ENCODE peak calls at places on chromosomes 12 and 14, in ten cellular contexts. One of them, this sample, is unnamed.

GRCh38 chr12:93113317-93114006 is 184.4 kb upstream of the EEA1 start:
- DNase-seq in GM13976: no peak
- DNase-seq in testis: no peak
- DNase-seq in NCI-H2081: no peak
- DNase-seq in stimulated activated effector memory CD8-positive, alpha-beta T cell treated with anti-CD3 and anti-CD28 coated beads, Interleukin-12 subunit alpha, Interleukin-12 subunit beta, amount 100 ng/mL, for 72 hours: no peak
- DNase-seq in stromal cell of bone marrow: no peak
- DNase-seq in stimulated activated CD8-positive, alpha-beta memory T cell treated with anti-CD3 and anti-CD28 coated beads, Interleukin-4, amount 100 ng/mL, for 1 hour: no peak
- DNase-seq in activated T-helper 1 cell treated with Interleukin-2 at 50 U/mL for 16 hours: no peak
- DNase-seq in activated CD4-positive, alpha-beta T cell treated with anti-CD3 and anti-CD28 coated beads, Interleukin-2, amount 10 ng/mL, durations not matched to agents 24 days and 14 days: no peak
- DNase-seq in stomach: no peak
- DNase-seq in this sample: no peak

GRCh38 chr12:11953523-11953922 is 117.2 kb upstream of the BCL2L14 start:
- DNase-seq in testis: no peak
- DNase-seq in activated CD4-positive, alpha-beta T cell treated with anti-CD3 and anti-CD28 coated beads, Interleukin-2, amount 10 ng/mL, durations not matched to agents 24 days and 14 days: no peak
- DNase-seq in stomach: no peak
- DNase-seq in GM13976: no peak
- DNase-seq in stimulated activated effector memory CD8-positive, alpha-beta T cell treated with anti-CD3 and anti-CD28 coated beads, Interleukin-12 subunit alpha, Interleukin-12 subunit beta, amount 100 ng/mL, for 72 hours: no peak
- DNase-seq in stimulated activated CD8-positive, alpha-beta memory T cell treated with anti-CD3 and anti-CD28 coated beads, Interleukin-4, amount 100 ng/mL, for 1 hour: no peak
- DNase-seq in stromal cell of bone marrow: no peak
- DNase-seq in activated T-helper 1 cell treated with Interleukin-2 at 50 U/mL for 16 hours: no peak
- DNase-seq in NCI-H2081: no peak
- DNase-seq in this sample: no peak

GRCh38 chr12:122312926-122313325 is 46.6 kb upstream of the VPS33A start:
- DNase-seq in testis: no peak
- DNase-seq in stomach: no peak
- DNase-seq in GM13976: no peak
- DNase-seq in stromal cell of bone marrow: no peak
- DNase-seq in NCI-H2081: no peak
- DNase-seq in stimulated activated CD8-positive, alpha-beta memory T cell treated with anti-CD3 and anti-CD28 coated beads, Interleukin-4, amount 100 ng/mL, for 1 hour: no peak
- DNase-seq in activated CD4-positive, alpha-beta T cell treated with anti-CD3 and anti-CD28 coated beads, Interleukin-2, amount 10 ng/mL, durations not matched to agents 24 days and 14 days: no peak
- DNase-seq in activated T-helper 1 cell treated with Interleukin-2 at 50 U/mL for 16 hours: no peak
- DNase-seq in stimulated activated effector memory CD8-positive, alpha-beta T cell treated with anti-CD3 and anti-CD28 coated beads, Interleukin-12 subunit alpha, Interleukin-12 subunit beta, amount 100 ng/mL, for 72 hours: no peak
- DNase-seq in this sample: no peak

GRCh38 chr14:64266206-64266605 is 28.0 kb downstream of the ESR2 start:
- DNase-seq in NCI-H2081: no peak
- DNase-seq in GM13976: no peak
- DNase-seq in testis: no peak
- DNase-seq in stomach: no peak
- DNase-seq in stimulated activated CD8-positive, alpha-beta memory T cell treated with anti-CD3 and anti-CD28 coated beads, Interleukin-4, amount 100 ng/mL, for 1 hour: no peak
- DNase-seq in activated CD4-positive, alpha-beta T cell treated with anti-CD3 and anti-CD28 coated beads, Interleukin-2, amount 10 ng/mL, durations not matched to agents 24 days and 14 days: peak; percentile 63
- DNase-seq in stromal cell of bone marrow: peak; percentile 12
- DNase-seq in activated T-helper 1 cell treated with Interleukin-2 at 50 U/mL for 16 hours: no peak
- DNase-seq in stimulated activated effector memory CD8-positive, alpha-beta T cell treated with anti-CD3 and anti-CD28 coated beads, Interleukin-12 subunit alpha, Interleukin-12 subunit beta, amount 100 ng/mL, for 72 hours: no peak
- DNase-seq in this sample: no peak

GRCh38 chr12:62800707-62801400 is 134.1 kb downstream of the PPM1H start:
- DNase-seq in testis: no peak
- DNase-seq in stromal cell of bone marrow: no peak
- DNase-seq in activated T-helper 1 cell treated with Interleukin-2 at 50 U/mL for 16 hours: no peak
- DNase-seq in activated CD4-positive, alpha-beta T cell treated with anti-CD3 and anti-CD28 coated beads, Interleukin-2, amount 10 ng/mL, durations not matched to agents 24 days and 14 days: no peak
- DNase-seq in stomach: no peak
- DNase-seq in stimulated activated effector memory CD8-positive, alpha-beta T cell treated with anti-CD3 and anti-CD28 coated beads, Interleukin-12 subunit alpha, Interleukin-12 subunit beta, amount 100 ng/mL, for 72 hours: no peak
- DNase-seq in GM13976: no peak
- DNase-seq in stimulated activated CD8-positive, alpha-beta memory T cell treated with anti-CD3 and anti-CD28 coated beads, Interleukin-4, amount 100 ng/mL, for 1 hour: no peak
- DNase-seq in NCI-H2081: no peak
- DNase-seq in this sample: no peak

GRCh38 chr12:100573499-100574261 is at the start of gene GAS2L3:
- DNase-seq in GM13976: peak; percentile 92
- DNase-seq in NCI-H2081: peak; percentile 85
- DNase-seq in stimulated activated effector memory CD8-positive, alpha-beta T cell treated with anti-CD3 and anti-CD28 coated beads, Interleukin-12 subunit alpha, Interleukin-12 subunit beta, amount 100 ng/mL, for 72 hours: peak; percentile 48
- DNase-seq in testis: peak; percentile 95
- DNase-seq in activated T-helper 1 cell treated with Interleukin-2 at 50 U/mL for 16 hours: peak; percentile 15
- DNase-seq in stomach: peak; percentile 91
- DNase-seq in activated CD4-positive, alpha-beta T cell treated with anti-CD3 and anti-CD28 coated beads, Interleukin-2, amount 10 ng/mL, durations not matched to agents 24 days and 14 days: peak; percentile 93
- DNase-seq in stimulated activated CD8-positive, alpha-beta memory T cell treated with anti-CD3 and anti-CD28 coated beads, Interleukin-4, amount 100 ng/mL, for 1 hour: no peak
- DNase-seq in stromal cell of bone marrow: peak; percentile 64
- DNase-seq in this sample: peak; percentile 48

GRCh38 chr14:69105326-69105725 is 47.6 kb downstream of the DCAF5 start:
- DNase-seq in NCI-H2081: no peak
- DNase-seq in activated T-helper 1 cell treated with Interleukin-2 at 50 U/mL for 16 hours: no peak
- DNase-seq in stimulated activated effector memory CD8-positive, alpha-beta T cell treated with anti-CD3 and anti-CD28 coated beads, Interleukin-12 subunit alpha, Interleukin-12 subunit beta, amount 100 ng/mL, for 72 hours: no peak
- DNase-seq in testis: no peak
- DNase-seq in activated CD4-positive, alpha-beta T cell treated with anti-CD3 and anti-CD28 coated beads, Interleukin-2, amount 10 ng/mL, durations not matched to agents 24 days and 14 days: no peak
- DNase-seq in stimulated activated CD8-positive, alpha-beta memory T cell treated with anti-CD3 and anti-CD28 coated beads, Interleukin-4, amount 100 ng/mL, for 1 hour: no peak
- DNase-seq in GM13976: no peak
- DNase-seq in stomach: no peak
- DNase-seq in stromal cell of bone marrow: peak; percentile 80
- DNase-seq in this sample: no peak

GRCh38 chr12:109495012-109495411 is 17.6 kb downstream of the UBE3B start:
- DNase-seq in stromal cell of bone marrow: no peak
- DNase-seq in NCI-H2081: no peak
- DNase-seq in activated T-helper 1 cell treated with Interleukin-2 at 50 U/mL for 16 hours: no peak
- DNase-seq in activated CD4-positive, alpha-beta T cell treated with anti-CD3 and anti-CD28 coated beads, Interleukin-2, amount 10 ng/mL, durations not matched to agents 24 days and 14 days: no peak
- DNase-seq in stimulated activated CD8-positive, alpha-beta memory T cell treated with anti-CD3 and anti-CD28 coated beads, Interleukin-4, amount 100 ng/mL, for 1 hour: no peak
- DNase-seq in stimulated activated effector memory CD8-positive, alpha-beta T cell treated with anti-CD3 and anti-CD28 coated beads, Interleukin-12 subunit alpha, Interleukin-12 subunit beta, amount 100 ng/mL, for 72 hours: no peak
- DNase-seq in testis: no peak
- DNase-seq in stomach: no peak
- DNase-seq in GM13976: no peak
- DNase-seq in this sample: no peak

GRCh38 chr14:78278464-78278863 is 108.3 kb downstream of the NRXN3 start:
- DNase-seq in NCI-H2081: peak; percentile 22
- DNase-seq in activated T-helper 1 cell treated with Interleukin-2 at 50 U/mL for 16 hours: no peak
- DNase-seq in stimulated activated effector memory CD8-positive, alpha-beta T cell treated with anti-CD3 and anti-CD28 coated beads, Interleukin-12 subunit alpha, Interleukin-12 subunit beta, amount 100 ng/mL, for 72 hours: no peak
- DNase-seq in stromal cell of bone marrow: no peak
- DNase-seq in activated CD4-positive, alpha-beta T cell treated with anti-CD3 and anti-CD28 coated beads, Interleukin-2, amount 10 ng/mL, durations not matched to agents 24 days and 14 days: no peak
- DNase-seq in testis: no peak
- DNase-seq in stomach: no peak
- DNase-seq in GM13976: no peak
- DNase-seq in stimulated activated CD8-positive, alpha-beta memory T cell treated with anti-CD3 and anti-CD28 coated beads, Interleukin-4, amount 100 ng/mL, for 1 hour: no peak
- DNase-seq in this sample: no peak

GRCh38 chr14:101128478-101129450 is 225.2 kb upstream of the RTL1 start:
- DNase-seq in NCI-H2081: no peak
- DNase-seq in testis: no peak
- DNase-seq in stimulated activated effector memory CD8-positive, alpha-beta T cell treated with anti-CD3 and anti-CD28 coated beads, Interleukin-12 subunit alpha, Interleukin-12 subunit beta, amount 100 ng/mL, for 72 hours: no peak
- DNase-seq in stomach: peak; percentile 15
- DNase-seq in activated T-helper 1 cell treated with Interleukin-2 at 50 U/mL for 16 hours: no peak
- DNase-seq in activated CD4-positive, alpha-beta T cell treated with anti-CD3 and anti-CD28 coated beads, Interleukin-2, amount 10 ng/mL, durations not matched to agents 24 days and 14 days: no peak
- DNase-seq in stimulated activated CD8-positive, alpha-beta memory T cell treated with anti-CD3 and anti-CD28 coated beads, Interleukin-4, amount 100 ng/mL, for 1 hour: no peak
- DNase-seq in stromal cell of bone marrow: no peak
- DNase-seq in GM13976: no peak
- DNase-seq in this sample: no peak

GRCh38 chr12:96500686-96501085 is 11.3 kb downstream of the CFAP54 start:
- DNase-seq in stromal cell of bone marrow: no peak
- DNase-seq in stimulated activated effector memory CD8-positive, alpha-beta T cell treated with anti-CD3 and anti-CD28 coated beads, Interleukin-12 subunit alpha, Interleukin-12 subunit beta, amount 100 ng/mL, for 72 hours: no peak
- DNase-seq in NCI-H2081: no peak
- DNase-seq in activated CD4-positive, alpha-beta T cell treated with anti-CD3 and anti-CD28 coated beads, Interleukin-2, amount 10 ng/mL, durations not matched to agents 24 days and 14 days: no peak
- DNase-seq in testis: peak; percentile 22
- DNase-seq in activated T-helper 1 cell treated with Interleukin-2 at 50 U/mL for 16 hours: no peak
- DNase-seq in stomach: no peak
- DNase-seq in stimulated activated CD8-positive, alpha-beta memory T cell treated with anti-CD3 and anti-CD28 coated beads, Interleukin-4, amount 100 ng/mL, for 1 hour: no peak
- DNase-seq in GM13976: no peak
- DNase-seq in this sample: no peak

GRCh38 chr14:99571303-99571986 is 32.6 kb downstream of the CCDC85C start:
- DNase-seq in stimulated activated CD8-positive, alpha-beta memory T cell treated with anti-CD3 and anti-CD28 coated beads, Interleukin-4, amount 100 ng/mL, for 1 hour: no peak
- DNase-seq in stomach: peak; percentile 61
- DNase-seq in stimulated activated effector memory CD8-positive, alpha-beta T cell treated with anti-CD3 and anti-CD28 coated beads, Interleukin-12 subunit alpha, Interleukin-12 subunit beta, amount 100 ng/mL, for 72 hours: no peak
- DNase-seq in stromal cell of bone marrow: no peak
- DNase-seq in GM13976: no peak
- DNase-seq in NCI-H2081: peak; percentile 78
- DNase-seq in activated T-helper 1 cell treated with Interleukin-2 at 50 U/mL for 16 hours: no peak
- DNase-seq in activated CD4-positive, alpha-beta T cell treated with anti-CD3 and anti-CD28 coated beads, Interleukin-2, amount 10 ng/mL, durations not matched to agents 24 days and 14 days: no peak
- DNase-seq in testis: no peak
- DNase-seq in this sample: no peak

GRCh38 chr14:91374287-91374880 is 43.2 kb downstream of the CCDC88C start:
- DNase-seq in activated T-helper 1 cell treated with Interleukin-2 at 50 U/mL for 16 hours: no peak
- DNase-seq in stimulated activated CD8-positive, alpha-beta memory T cell treated with anti-CD3 and anti-CD28 coated beads, Interleukin-4, amount 100 ng/mL, for 1 hour: no peak
- DNase-seq in stromal cell of bone marrow: no peak
- DNase-seq in GM13976: peak; percentile 43
- DNase-seq in activated CD4-positive, alpha-beta T cell treated with anti-CD3 and anti-CD28 coated beads, Interleukin-2, amount 10 ng/mL, durations not matched to agents 24 days and 14 days: no peak
- DNase-seq in testis: no peak
- DNase-seq in stomach: no peak
- DNase-seq in NCI-H2081: no peak
- DNase-seq in stimulated activated effector memory CD8-positive, alpha-beta T cell treated with anti-CD3 and anti-CD28 coated beads, Interleukin-12 subunit alpha, Interleukin-12 subunit beta, amount 100 ng/mL, for 72 hours: no peak
- DNase-seq in this sample: no peak

GRCh38 chr14:66508846-66509621 is 1.1 kb downstream of the GPHN start:
- DNase-seq in stimulated activated effector memory CD8-positive, alpha-beta T cell treated with anti-CD3 and anti-CD28 coated beads, Interleukin-12 subunit alpha, Interleukin-12 subunit beta, amount 100 ng/mL, for 72 hours: peak; percentile 42
- DNase-seq in stomach: no peak
- DNase-seq in testis: peak; percentile 62
- DNase-seq in stromal cell of bone marrow: no peak
- DNase-seq in activated CD4-positive, alpha-beta T cell treated with anti-CD3 and anti-CD28 coated beads, Interleukin-2, amount 10 ng/mL, durations not matched to agents 24 days and 14 days: peak; percentile 85
- DNase-seq in GM13976: peak; percentile 77
- DNase-seq in activated T-helper 1 cell treated with Interleukin-2 at 50 U/mL for 16 hours: no peak
- DNase-seq in stimulated activated CD8-positive, alpha-beta memory T cell treated with anti-CD3 and anti-CD28 coated beads, Interleukin-4, amount 100 ng/mL, for 1 hour: no peak
- DNase-seq in NCI-H2081: peak; percentile 14
- DNase-seq in this sample: no peak

GRCh38 chr12:130514149-130514551 is 176.5 kb downstream of the PIWIL1 start:
- DNase-seq in stromal cell of bone marrow: no peak
- DNase-seq in stimulated activated CD8-positive, alpha-beta memory T cell treated with anti-CD3 and anti-CD28 coated beads, Interleukin-4, amount 100 ng/mL, for 1 hour: no peak
- DNase-seq in testis: no peak
- DNase-seq in activated T-helper 1 cell treated with Interleukin-2 at 50 U/mL for 16 hours: no peak
- DNase-seq in activated CD4-positive, alpha-beta T cell treated with anti-CD3 and anti-CD28 coated beads, Interleukin-2, amount 10 ng/mL, durations not matched to agents 24 days and 14 days: no peak
- DNase-seq in stomach: no peak
- DNase-seq in stimulated activated effector memory CD8-positive, alpha-beta T cell treated with anti-CD3 and anti-CD28 coated beads, Interleukin-12 subunit alpha, Interleukin-12 subunit beta, amount 100 ng/mL, for 72 hours: no peak
- DNase-seq in NCI-H2081: peak; percentile 41
- DNase-seq in GM13976: no peak
- DNase-seq in this sample: no peak

GRCh38 chr14:66011855-66012254 is 474.3 kb upstream of the CCDC196 start:
- DNase-seq in testis: no peak
- DNase-seq in stromal cell of bone marrow: no peak
- DNase-seq in stomach: no peak
- DNase-seq in activated CD4-positive, alpha-beta T cell treated with anti-CD3 and anti-CD28 coated beads, Interleukin-2, amount 10 ng/mL, durations not matched to agents 24 days and 14 days: no peak
- DNase-seq in stimulated activated effector memory CD8-positive, alpha-beta T cell treated with anti-CD3 and anti-CD28 coated beads, Interleukin-12 subunit alpha, Interleukin-12 subunit beta, amount 100 ng/mL, for 72 hours: no peak
- DNase-seq in NCI-H2081: no peak
- DNase-seq in stimulated activated CD8-positive, alpha-beta memory T cell treated with anti-CD3 and anti-CD28 coated beads, Interleukin-4, amount 100 ng/mL, for 1 hour: no peak
- DNase-seq in GM13976: no peak
- DNase-seq in activated T-helper 1 cell treated with Interleukin-2 at 50 U/mL for 16 hours: no peak
- DNase-seq in this sample: no peak

GRCh38 chr12:5292651-5293050 is 139.3 kb upstream of the NTF3 start:
- DNase-seq in activated CD4-positive, alpha-beta T cell treated with anti-CD3 and anti-CD28 coated beads, Interleukin-2, amount 10 ng/mL, durations not matched to agents 24 days and 14 days: no peak
- DNase-seq in stimulated activated CD8-positive, alpha-beta memory T cell treated with anti-CD3 and anti-CD28 coated beads, Interleukin-4, amount 100 ng/mL, for 1 hour: no peak
- DNase-seq in GM13976: no peak
- DNase-seq in testis: no peak
- DNase-seq in stimulated activated effector memory CD8-positive, alpha-beta T cell treated with anti-CD3 and anti-CD28 coated beads, Interleukin-12 subunit alpha, Interleukin-12 subunit beta, amount 100 ng/mL, for 72 hours: no peak
- DNase-seq in activated T-helper 1 cell treated with Interleukin-2 at 50 U/mL for 16 hours: no peak
- DNase-seq in stomach: no peak
- DNase-seq in stromal cell of bone marrow: no peak
- DNase-seq in NCI-H2081: no peak
- DNase-seq in this sample: no peak

GRCh38 chr14:99231850-99232401 is 40.1 kb downstream of the BCL11B start:
- DNase-seq in stomach: no peak
- DNase-seq in GM13976: no peak
- DNase-seq in activated CD4-positive, alpha-beta T cell treated with anti-CD3 and anti-CD28 coated beads, Interleukin-2, amount 10 ng/mL, durations not matched to agents 24 days and 14 days: peak; percentile 77
- DNase-seq in NCI-H2081: no peak
- DNase-seq in stromal cell of bone marrow: no peak
- DNase-seq in stimulated activated CD8-positive, alpha-beta memory T cell treated with anti-CD3 and anti-CD28 coated beads, Interleukin-4, amount 100 ng/mL, for 1 hour: no peak
- DNase-seq in testis: no peak
- DNase-seq in activated T-helper 1 cell treated with Interleukin-2 at 50 U/mL for 16 hours: no peak
- DNase-seq in stimulated activated effector memory CD8-positive, alpha-beta T cell treated with anti-CD3 and anti-CD28 coated beads, Interleukin-12 subunit alpha, Interleukin-12 subunit beta, amount 100 ng/mL, for 72 hours: no peak
- DNase-seq in this sample: no peak

GRCh38 chr12:128779901-128780300 is 43.9 kb downstream of the SLC15A4 start:
- DNase-seq in testis: no peak
- DNase-seq in stromal cell of bone marrow: no peak
- DNase-seq in activated CD4-positive, alpha-beta T cell treated with anti-CD3 and anti-CD28 coated beads, Interleukin-2, amount 10 ng/mL, durations not matched to agents 24 days and 14 days: no peak
- DNase-seq in activated T-helper 1 cell treated with Interleukin-2 at 50 U/mL for 16 hours: no peak
- DNase-seq in stomach: no peak
- DNase-seq in stimulated activated CD8-positive, alpha-beta memory T cell treated with anti-CD3 and anti-CD28 coated beads, Interleukin-4, amount 100 ng/mL, for 1 hour: no peak
- DNase-seq in NCI-H2081: no peak
- DNase-seq in GM13976: no peak
- DNase-seq in stimulated activated effector memory CD8-positive, alpha-beta T cell treated with anti-CD3 and anti-CD28 coated beads, Interleukin-12 subunit alpha, Interleukin-12 subunit beta, amount 100 ng/mL, for 72 hours: no peak
- DNase-seq in this sample: no peak

GRCh38 chr12:54207539-54208267 is 18.9 kb upstream of the SMUG1 start:
- DNase-seq in stromal cell of bone marrow: no peak
- DNase-seq in stimulated activated CD8-positive, alpha-beta memory T cell treated with anti-CD3 and anti-CD28 coated beads, Interleukin-4, amount 100 ng/mL, for 1 hour: peak; percentile 65
- DNase-seq in NCI-H2081: peak; percentile 48
- DNase-seq in testis: peak; percentile 85
- DNase-seq in activated T-helper 1 cell treated with Interleukin-2 at 50 U/mL for 16 hours: peak; percentile 55
- DNase-seq in stimulated activated effector memory CD8-positive, alpha-beta T cell treated with anti-CD3 and anti-CD28 coated beads, Interleukin-12 subunit alpha, Interleukin-12 subunit beta, amount 100 ng/mL, for 72 hours: peak; percentile 85
- DNase-seq in activated CD4-positive, alpha-beta T cell treated with anti-CD3 and anti-CD28 coated beads, Interleukin-2, amount 10 ng/mL, durations not matched to agents 24 days and 14 days: peak; percentile 94
- DNase-seq in stomach: peak; percentile 85
- DNase-seq in GM13976: peak; percentile 84
- DNase-seq in this sample: no peak

GRCh38 chr12:46693518-46693917 is 132.3 kb downstream of the SLC38A4 start:
- DNase-seq in NCI-H2081: no peak
- DNase-seq in stromal cell of bone marrow: no peak
- DNase-seq in stimulated activated CD8-positive, alpha-beta memory T cell treated with anti-CD3 and anti-CD28 coated beads, Interleukin-4, amount 100 ng/mL, for 1 hour: no peak
- DNase-seq in stomach: no peak
- DNase-seq in testis: no peak
- DNase-seq in activated T-helper 1 cell treated with Interleukin-2 at 50 U/mL for 16 hours: no peak
- DNase-seq in stimulated activated effector memory CD8-positive, alpha-beta T cell treated with anti-CD3 and anti-CD28 coated beads, Interleukin-12 subunit alpha, Interleukin-12 subunit beta, amount 100 ng/mL, for 72 hours: no peak
- DNase-seq in GM13976: no peak
- DNase-seq in activated CD4-positive, alpha-beta T cell treated with anti-CD3 and anti-CD28 coated beads, Interleukin-2, amount 10 ng/mL, durations not matched to agents 24 days and 14 days: no peak
- DNase-seq in this sample: no peak

GRCh38 chr12:57755454-57756372 is 810 bp downstream of the MARCHF9 start:
- DNase-seq in testis: no peak
- DNase-seq in stimulated activated effector memory CD8-positive, alpha-beta T cell treated with anti-CD3 and anti-CD28 coated beads, Interleukin-12 subunit alpha, Interleukin-12 subunit beta, amount 100 ng/mL, for 72 hours: no peak
- DNase-seq in stromal cell of bone marrow: no peak
- DNase-seq in NCI-H2081: peak; percentile 25
- DNase-seq in stimulated activated CD8-positive, alpha-beta memory T cell treated with anti-CD3 and anti-CD28 coated beads, Interleukin-4, amount 100 ng/mL, for 1 hour: no peak
- DNase-seq in activated T-helper 1 cell treated with Interleukin-2 at 50 U/mL for 16 hours: peak; percentile 29
- DNase-seq in activated CD4-positive, alpha-beta T cell treated with anti-CD3 and anti-CD28 coated beads, Interleukin-2, amount 10 ng/mL, durations not matched to agents 24 days and 14 days: peak; percentile 79
- DNase-seq in GM13976: peak; percentile 61
- DNase-seq in stomach: peak; percentile 67
- DNase-seq in this sample: no peak

GRCh38 chr12:12592930-12593329 is 18.7 kb upstream of the CREBL2 start:
- DNase-seq in testis: no peak
- DNase-seq in GM13976: no peak
- DNase-seq in activated T-helper 1 cell treated with Interleukin-2 at 50 U/mL for 16 hours: no peak
- DNase-seq in activated CD4-positive, alpha-beta T cell treated with anti-CD3 and anti-CD28 coated beads, Interleukin-2, amount 10 ng/mL, durations not matched to agents 24 days and 14 days: no peak
- DNase-seq in stromal cell of bone marrow: no peak
- DNase-seq in stomach: no peak
- DNase-seq in NCI-H2081: no peak
- DNase-seq in stimulated activated effector memory CD8-positive, alpha-beta T cell treated with anti-CD3 and anti-CD28 coated beads, Interleukin-12 subunit alpha, Interleukin-12 subunit beta, amount 100 ng/mL, for 72 hours: no peak
- DNase-seq in stimulated activated CD8-positive, alpha-beta memory T cell treated with anti-CD3 and anti-CD28 coated beads, Interleukin-4, amount 100 ng/mL, for 1 hour: no peak
- DNase-seq in this sample: no peak

GRCh38 chr12:55728185-55728931 is 451 bp downstream of the CD63 start:
- DNase-seq in stimulated activated effector memory CD8-positive, alpha-beta T cell treated with anti-CD3 and anti-CD28 coated beads, Interleukin-12 subunit alpha, Interleukin-12 subunit beta, amount 100 ng/mL, for 72 hours: no peak
- DNase-seq in activated CD4-positive, alpha-beta T cell treated with anti-CD3 and anti-CD28 coated beads, Interleukin-2, amount 10 ng/mL, durations not matched to agents 24 days and 14 days: peak; percentile 74
- DNase-seq in GM13976: no peak
- DNase-seq in activated T-helper 1 cell treated with Interleukin-2 at 50 U/mL for 16 hours: no peak
- DNase-seq in stimulated activated CD8-positive, alpha-beta memory T cell treated with anti-CD3 and anti-CD28 coated beads, Interleukin-4, amount 100 ng/mL, for 1 hour: no peak
- DNase-seq in stomach: peak; percentile 77
- DNase-seq in NCI-H2081: peak; percentile 57
- DNase-seq in stromal cell of bone marrow: no peak
- DNase-seq in testis: peak; percentile 80
- DNase-seq in this sample: no peak

GRCh38 chr14:34930591-34931069 is 52.2 kb upstream of the SRP54 start:
- DNase-seq in activated CD4-positive, alpha-beta T cell treated with anti-CD3 and anti-CD28 coated beads, Interleukin-2, amount 10 ng/mL, durations not matched to agents 24 days and 14 days: peak; percentile 79
- DNase-seq in stimulated activated effector memory CD8-positive, alpha-beta T cell treated with anti-CD3 and anti-CD28 coated beads, Interleukin-12 subunit alpha, Interleukin-12 subunit beta, amount 100 ng/mL, for 72 hours: no peak
- DNase-seq in GM13976: peak; percentile 48
- DNase-seq in stomach: no peak
- DNase-seq in NCI-H2081: no peak
- DNase-seq in testis: no peak
- DNase-seq in activated T-helper 1 cell treated with Interleukin-2 at 50 U/mL for 16 hours: no peak
- DNase-seq in stimulated activated CD8-positive, alpha-beta memory T cell treated with anti-CD3 and anti-CD28 coated beads, Interleukin-4, amount 100 ng/mL, for 1 hour: no peak
- DNase-seq in stromal cell of bone marrow: no peak
- DNase-seq in this sample: no peak

GRCh38 chr14:78325911-78326310 is 155.7 kb downstream of the NRXN3 start:
- DNase-seq in NCI-H2081: no peak
- DNase-seq in stimulated activated effector memory CD8-positive, alpha-beta T cell treated with anti-CD3 and anti-CD28 coated beads, Interleukin-12 subunit alpha, Interleukin-12 subunit beta, amount 100 ng/mL, for 72 hours: no peak
- DNase-seq in testis: no peak
- DNase-seq in stomach: no peak
- DNase-seq in stromal cell of bone marrow: no peak
- DNase-seq in activated T-helper 1 cell treated with Interleukin-2 at 50 U/mL for 16 hours: no peak
- DNase-seq in stimulated activated CD8-positive, alpha-beta memory T cell treated with anti-CD3 and anti-CD28 coated beads, Interleukin-4, amount 100 ng/mL, for 1 hour: no peak
- DNase-seq in activated CD4-positive, alpha-beta T cell treated with anti-CD3 and anti-CD28 coated beads, Interleukin-2, amount 10 ng/mL, durations not matched to agents 24 days and 14 days: no peak
- DNase-seq in GM13976: no peak
- DNase-seq in this sample: no peak

GRCh38 chr12:47652491-47653234 is 53.2 kb downstream of the RPAP3 start:
- DNase-seq in activated CD4-positive, alpha-beta T cell treated with anti-CD3 and anti-CD28 coated beads, Interleukin-2, amount 10 ng/mL, durations not matched to agents 24 days and 14 days: peak; percentile 44
- DNase-seq in stimulated activated effector memory CD8-positive, alpha-beta T cell treated with anti-CD3 and anti-CD28 coated beads, Interleukin-12 subunit alpha, Interleukin-12 subunit beta, amount 100 ng/mL, for 72 hours: no peak
- DNase-seq in NCI-H2081: no peak
- DNase-seq in stomach: no peak
- DNase-seq in stimulated activated CD8-positive, alpha-beta memory T cell treated with anti-CD3 and anti-CD28 coated beads, Interleukin-4, amount 100 ng/mL, for 1 hour: no peak
- DNase-seq in testis: peak; percentile 22
- DNase-seq in stromal cell of bone marrow: no peak
- DNase-seq in activated T-helper 1 cell treated with Interleukin-2 at 50 U/mL for 16 hours: no peak
- DNase-seq in GM13976: no peak
- DNase-seq in this sample: no peak

GRCh38 chr14:36935976-36936678 is 236.3 kb downstream of the SLC25A21 start:
- DNase-seq in stromal cell of bone marrow: no peak
- DNase-seq in activated T-helper 1 cell treated with Interleukin-2 at 50 U/mL for 16 hours: no peak
- DNase-seq in stimulated activated effector memory CD8-positive, alpha-beta T cell treated with anti-CD3 and anti-CD28 coated beads, Interleukin-12 subunit alpha, Interleukin-12 subunit beta, amount 100 ng/mL, for 72 hours: no peak
- DNase-seq in stomach: no peak
- DNase-seq in GM13976: no peak
- DNase-seq in stimulated activated CD8-positive, alpha-beta memory T cell treated with anti-CD3 and anti-CD28 coated beads, Interleukin-4, amount 100 ng/mL, for 1 hour: no peak
- DNase-seq in testis: no peak
- DNase-seq in NCI-H2081: no peak
- DNase-seq in activated CD4-positive, alpha-beta T cell treated with anti-CD3 and anti-CD28 coated beads, Interleukin-2, amount 10 ng/mL, durations not matched to agents 24 days and 14 days: no peak
- DNase-seq in this sample: no peak